ENCODE peak calls at places on chromosomes 7 and 10, in five cellular contexts. S is NCI-H1092; L is GM12891; X is stimulated activated CD4-positive, alpha-beta T cell treated with anti-CD3 and anti-CD28 coated beads, Interleukin-4, amount 100 ng/mL, for 4 hours; F is colonic mucosa. Y is an unnamed sample.

GRCh38 chr7:25349283-25349682 is 121.0 kb upstream of the NPVF start:
- DNase-seq in S (no peak), L (no peak), X (no peak), F (no peak), Y (no peak)

GRCh38 chr7:73433924-73434700 is 534 bp downstream of the FZD9 start:
- DNase-seq in S (no peak), L (no peak), X (no peak), F (no peak), Y (no peak)

GRCh38 chr10:61754553-61755540 is 92.1 kb downstream of the CABCOCO1 start:
- DNase-seq in S (no peak), L (no peak), X (no peak), F (no peak), Y (no peak)

GRCh38 chr7:128204455-128204854 is 36.6 kb upstream of the LEP start:
- DNase-seq in S (no peak), L (no peak), X (no peak), F (no peak), Y (no peak)

GRCh38 chr10:69217119-69217754 is 2.9 kb upstream of the HKDC1 start:
- DNase-seq in S (no peak), L (no peak), X (no peak), F (no peak), Y (no peak)

GRCh38 chr7:87316846-87317545 is 28.5 kb upstream of the CROT start:
- DNase-seq in S (no peak), L (no peak), X (no peak), F (no peak), Y (no peak)

GRCh38 chr7:71626206-71626605 is 494.3 kb downstream of the GALNT17 start:
- DNase-seq in S (no peak), L (no peak), X (no peak), F (no peak), Y (no peak)

GRCh38 chr7:32905175-32905662 is 13.7 kb upstream of the KBTBD2 start:
- DNase-seq in S (no peak), L (no peak), X (peak), F (peak), Y (peak)

GRCh38 chr10:35578608-35578956 is 26.6 kb upstream of the GJD4 start:
- DNase-seq in S (no peak), L (no peak), X (no peak), F (no peak), Y (no peak)

GRCh38 chr7:72805526-72806494 is 22.2 kb downstream of the TYW1B start:
- DNase-seq in S (no peak), L (no peak), X (no peak), F (no peak), Y (no peak)

GRCh38 chr7:56083150-56083785 is 9.5 kb downstream of the PHKG1 start:
- DNase-seq in S (peak), L (no peak), X (no peak), F (no peak), Y (no peak)

Y was measured in transverse colon.